ENCODE peak calls at places on chromosomes 16 and 17, in nine cellular contexts. U is DMS153; C is renal cortical epithelial cell; F is naive thymus-derived CD4-positive, alpha-beta T cell; H is naive thymus-derived CD8-positive, alpha-beta T cell; M is kidney epithelial cell; Y is body of pancreas; O is Kasumi-1; L is activated gamma-delta T cell treated with anti-CD3 and anti-CD28 coated beads, Interleukin-2, amount 50 U/mL, for 16 hours. T is an unnamed sample.

GRCh38 chr17:19904412-19904811 is 36.7 kb upstream of the ULK2 start:
- DNase-seq in U (no peak), C (peak; percentile 14), F (no peak), H (no peak), M (no peak), Y (no peak), O (no peak), L (no peak), T (no peak)

GRCh38 chr16:66681676-66682075 is 14.9 kb downstream of the CMTM4 start:
- DNase-seq in U (no peak), C (no peak), F (no peak), H (no peak), M (no peak), Y (no peak), O (no peak), L (no peak), T (no peak)

GRCh38 chr17:59004338-59005111 is 102.2 kb downstream of the TRIM37 start:
- DNase-seq in U (peak; percentile 24), C (peak; percentile 60), F (peak; percentile 45), H (peak; percentile 65), M (no peak), Y (peak; percentile 80), O (peak; percentile 95), L (peak; percentile 45), T (peak; percentile 74)

GRCh38 chr16:13961099-13961811 is 41.3 kb downstream of the ERCC4 start:
- DNase-seq in U (no peak), C (peak; percentile 19), F (no peak), H (no peak), M (no peak), Y (no peak), O (no peak), L (no peak), T (no peak)

GRCh38 chr16:87278191-87279093 is 38.8 kb downstream of the C16orf95 start:
- DNase-seq in U (peak; percentile 37), C (peak; percentile 40), F (no peak), H (peak; percentile 16), M (no peak), Y (peak; percentile 85), O (peak; percentile 70), L (no peak), T (peak; percentile 91)

GRCh38 chr17:41464682-41465081 is 2.5 kb downstream of the KRT32 start:
- DNase-seq in U (no peak), C (peak; percentile 97), F (no peak), H (no peak), M (peak; percentile 81), Y (peak; percentile 23), O (no peak), L (no peak), T (no peak)

GRCh38 chr16:28574925-28575324 is 21.2 kb downstream of the SGF29 start:
- DNase-seq in U (no peak), C (no peak), F (no peak), H (no peak), M (no peak), Y (no peak), O (no peak), L (no peak), T (no peak)

GRCh38 chr16:29022196-29022595 is 37.3 kb downstream of the LAT start:
- DNase-seq in U (no peak), C (no peak), F (no peak), H (no peak), M (no peak), Y (no peak), O (no peak), L (no peak), T (no peak)

GRCh38 chr16:4261557-4262172 is 11.2 kb downstream of the TFAP4 start:
- DNase-seq in U (no peak), C (no peak), F (peak; percentile 18), H (peak; percentile 29), M (no peak), Y (peak; percentile 34), O (no peak), L (no peak), T (peak; percentile 15)

GRCh38 chr17:6526362-6527152 is 29.8 kb downstream of the PITPNM3 start:
- DNase-seq in U (no peak), C (no peak), F (no peak), H (no peak), M (no peak), Y (no peak), O (no peak), L (no peak), T (peak; percentile 94)

GRCh38 chr16:76913046-76913445 is 277.9 kb upstream of the MON1B start:
- DNase-seq in U (no peak), C (peak; percentile 36), F (no peak), H (no peak), M (no peak), Y (no peak), O (no peak), L (no peak), T (no peak)

GRCh38 chr16:49494386-49495150 is 121.0 kb downstream of the C16orf78 start:
- DNase-seq in U (no peak), C (no peak), F (no peak), H (no peak), M (no peak), Y (no peak), O (no peak), L (no peak), T (no peak)

GRCh38 chr17:52831536-52831935 is 673.0 kb upstream of the CA10 start:
- DNase-seq in U (no peak), C (no peak), F (no peak), H (no peak), M (no peak), Y (no peak), O (no peak), L (no peak), T (no peak)

GRCh38 chr17:10622610-10623485 is 34.3 kb downstream of the MYH3 start:
- DNase-seq in U (no peak), C (no peak), F (no peak), H (no peak), M (no peak), Y (no peak), O (no peak), L (no peak), T (no peak)

GRCh38 chr17:78852709-78853111 is 12.1 kb upstream of the USP36 start:
- DNase-seq in U (no peak), C (no peak), F (no peak), H (no peak), M (no peak), Y (no peak), O (no peak), L (no peak), T (no peak)

GRCh38 chr17:41013606-41014005 is 4.7 kb upstream of the KRTAP3-1 start:
- DNase-seq in U (no peak), C (no peak), F (no peak), H (no peak), M (no peak), Y (no peak), O (no peak), L (no peak), T (peak; percentile 73)

GRCh38 chr17:13631541-13631940 is 29.8 kb upstream of the HS3ST3A1 start:
- DNase-seq in U (no peak), C (peak; percentile 14), F (no peak), H (no peak), M (no peak), Y (no peak), O (no peak), L (no peak), T (no peak)

GRCh38 chr17:57444632-57445031 is 188.3 kb downstream of the MSI2 start:
- DNase-seq in U (no peak), C (no peak), F (no peak), H (no peak), M (no peak), Y (no peak), O (peak; percentile 57), L (no peak), T (no peak)

GRCh38 chr16:83542491-83542890 is 265.3 kb upstream of the HSBP1 start:
- DNase-seq in U (no peak), C (no peak), F (no peak), H (no peak), M (no peak), Y (no peak), O (no peak), L (no peak), T (peak; percentile 52)

GRCh38 chr16:56331915-56332314 is 93.4 kb downstream of the AMFR start:
- DNase-seq in U (no peak), C (no peak), F (no peak), H (no peak), M (no peak), Y (no peak), O (no peak), L (no peak), T (peak; percentile 70)

GRCh38 chr17:9575381-9576072 is at the start of gene STX8:
- DNase-seq in U (no peak), C (peak; percentile 56), F (peak; percentile 60), H (peak; percentile 63), M (peak; percentile 61), Y (peak; percentile 95), O (peak; percentile 63), L (peak; percentile 63), T (peak; percentile 77)

GRCh38 chr16:62752837-62753236 is 716.6 kb upstream of the CDH8 start:
- DNase-seq in U (no peak), C (no peak), F (no peak), H (no peak), M (no peak), Y (no peak), O (no peak), L (no peak), T (no peak)